ENCODE peak calls at places on chromosomes 7 and 10, in nine cellular contexts. One of them, this sample, is unnamed.

GRCh38 chr10:109126541-109126940 is 796.8 kb downstream of the XPNPEP1 start:
- DNase-seq in lower leg skin: no peak
- DNase-seq in right lobe of liver: no peak
- DNase-seq in K562: no peak
- DNase-seq in ovary: no peak
- DNase-seq in IMR-90: no peak
- DNase-seq in esophagus squamous epithelium: no peak
- DNase-seq in H54: no peak
- DNase-seq in esophagus muscularis mucosa: no peak
- DNase-seq in this sample: no peak

GRCh38 chr10:127149613-127150081 is 46.7 kb downstream of the INSYN2A start:
- DNase-seq in lower leg skin: no peak
- DNase-seq in IMR-90: peak
- DNase-seq in esophagus muscularis mucosa: no peak
- DNase-seq in ovary: no peak
- DNase-seq in esophagus squamous epithelium: no peak
- DNase-seq in H54: no peak
- DNase-seq in right lobe of liver: no peak
- DNase-seq in K562: no peak
- DNase-seq in this sample: no peak

GRCh38 chr7:42605800-42606199 is 306.1 kb downstream of the C7orf25 start:
- DNase-seq in esophagus squamous epithelium: no peak
- DNase-seq in H54: no peak
- DNase-seq in IMR-90: no peak
- DNase-seq in ovary: no peak
- DNase-seq in right lobe of liver: no peak
- DNase-seq in lower leg skin: no peak
- DNase-seq in esophagus muscularis mucosa: no peak
- DNase-seq in K562: no peak
- DNase-seq in this sample: no peak

GRCh38 chr7:112529486-112529885 is 48.7 kb downstream of the LSMEM1 start:
- DNase-seq in K562: no peak
- DNase-seq in lower leg skin: no peak
- DNase-seq in esophagus muscularis mucosa: no peak
- DNase-seq in esophagus squamous epithelium: no peak
- DNase-seq in IMR-90: no peak
- DNase-seq in right lobe of liver: no peak
- DNase-seq in ovary: no peak
- DNase-seq in H54: no peak
- DNase-seq in this sample: no peak

GRCh38 chr10:114413398-114413797 is 9.1 kb upstream of the AFAP1L2 start:
- DNase-seq in ovary: no peak
- DNase-seq in esophagus muscularis mucosa: no peak
- DNase-seq in esophagus squamous epithelium: no peak
- DNase-seq in K562: no peak
- DNase-seq in IMR-90: no peak
- DNase-seq in H54: peak
- DNase-seq in right lobe of liver: no peak
- DNase-seq in lower leg skin: peak
- DNase-seq in this sample: no peak

GRCh38 chr10:126670886-126671285 is 393 bp upstream of the C10orf90 start:
- DNase-seq in esophagus squamous epithelium: no peak
- DNase-seq in ovary: no peak
- DNase-seq in lower leg skin: no peak
- DNase-seq in K562: no peak
- DNase-seq in IMR-90: no peak
- DNase-seq in H54: no peak
- DNase-seq in right lobe of liver: no peak
- DNase-seq in esophagus muscularis mucosa: no peak
- DNase-seq in this sample: no peak

GRCh38 chr10:3874988-3875841 is 90.2 kb upstream of the KLF6 start:
- DNase-seq in right lobe of liver: no peak
- DNase-seq in K562: no peak
- DNase-seq in ovary: no peak
- DNase-seq in esophagus squamous epithelium: no peak
- DNase-seq in H54: no peak
- DNase-seq in lower leg skin: no peak
- DNase-seq in esophagus muscularis mucosa: no peak
- DNase-seq in IMR-90: no peak
- DNase-seq in this sample: no peak

GRCh38 chr7:31702354-31702753 is 15.3 kb downstream of the PPP1R17 start:
- DNase-seq in esophagus squamous epithelium: no peak
- DNase-seq in esophagus muscularis mucosa: no peak
- DNase-seq in K562: no peak
- DNase-seq in lower leg skin: no peak
- DNase-seq in right lobe of liver: no peak
- DNase-seq in H54: no peak
- DNase-seq in IMR-90: no peak
- DNase-seq in ovary: no peak
- DNase-seq in this sample: no peak

GRCh38 chr10:97278491-97278989 is 13.9 kb downstream of the ARHGAP19 start:
- DNase-seq in IMR-90: peak
- DNase-seq in K562: peak
- DNase-seq in ovary: no peak
- DNase-seq in esophagus squamous epithelium: no peak
- DNase-seq in right lobe of liver: no peak
- DNase-seq in esophagus muscularis mucosa: no peak
- DNase-seq in lower leg skin: no peak
- DNase-seq in H54: peak
- DNase-seq in this sample: peak

GRCh38 chr10:48587101-48587500 is 17.8 kb downstream of the ARHGAP22 start:
- DNase-seq in lower leg skin: peak
- DNase-seq in ovary: no peak
- DNase-seq in right lobe of liver: no peak
- DNase-seq in esophagus squamous epithelium: no peak
- DNase-seq in H54: no peak
- DNase-seq in esophagus muscularis mucosa: no peak
- DNase-seq in IMR-90: no peak
- DNase-seq in K562: no peak
- DNase-seq in this sample: no peak

GRCh38 chr7:55574062-55574717 is 1.9 kb upstream of the VOPP1 start:
- DNase-seq in ovary: no peak
- DNase-seq in H54: no peak
- DNase-seq in K562: no peak
- DNase-seq in esophagus muscularis mucosa: no peak
- DNase-seq in IMR-90: peak
- DNase-seq in esophagus squamous epithelium: no peak
- DNase-seq in right lobe of liver: no peak
- DNase-seq in lower leg skin: no peak
- DNase-seq in this sample: no peak

GRCh38 chr10:51092402-51092801 is 18.1 kb downstream of the PRKG1 start:
- DNase-seq in ovary: peak
- DNase-seq in esophagus muscularis mucosa: no peak
- DNase-seq in IMR-90: peak
- DNase-seq in K562: no peak
- DNase-seq in H54: no peak
- DNase-seq in lower leg skin: no peak
- DNase-seq in esophagus squamous epithelium: no peak
- DNase-seq in right lobe of liver: peak
- DNase-seq in this sample: no peak

GRCh38 chr10:6174201-6174874 is 28.4 kb upstream of the PFKFB3 start:
- DNase-seq in ovary: no peak
- DNase-seq in lower leg skin: no peak
- DNase-seq in right lobe of liver: peak
- DNase-seq in H54: no peak
- DNase-seq in esophagus muscularis mucosa: no peak
- DNase-seq in K562: no peak
- DNase-seq in IMR-90: no peak
- DNase-seq in esophagus squamous epithelium: no peak
- DNase-seq in this sample: no peak

GRCh38 chr7:45923290-45923689 is 2.2 kb upstream of the IGFBP3 start:
- DNase-seq in H54: no peak
- DNase-seq in lower leg skin: peak
- DNase-seq in K562: peak
- DNase-seq in esophagus muscularis mucosa: peak
- DNase-seq in esophagus squamous epithelium: no peak
- DNase-seq in right lobe of liver: peak
- DNase-seq in ovary: peak
- DNase-seq in IMR-90: peak
- DNase-seq in this sample: peak

GRCh38 chr10:32197423-32197822 is 141.2 kb upstream of the KIF5B start:
- DNase-seq in right lobe of liver: no peak
- DNase-seq in esophagus squamous epithelium: no peak
- DNase-seq in IMR-90: peak
- DNase-seq in K562: no peak
- DNase-seq in ovary: no peak
- DNase-seq in lower leg skin: no peak
- DNase-seq in H54: no peak
- DNase-seq in esophagus muscularis mucosa: no peak
- DNase-seq in this sample: no peak

GRCh38 chr7:157825325-157825724 is 488.5 kb downstream of the DNAJB6 start:
- DNase-seq in K562: no peak
- DNase-seq in H54: peak
- DNase-seq in lower leg skin: no peak
- DNase-seq in right lobe of liver: no peak
- DNase-seq in esophagus muscularis mucosa: no peak
- DNase-seq in IMR-90: no peak
- DNase-seq in ovary: no peak
- DNase-seq in esophagus squamous epithelium: no peak
- DNase-seq in this sample: no peak

GRCh38 chr10:102519246-102519805 is 15.6 kb downstream of the SUFU start:
- DNase-seq in lower leg skin: peak
- DNase-seq in H54: no peak
- DNase-seq in esophagus muscularis mucosa: no peak
- DNase-seq in ovary: no peak
- DNase-seq in right lobe of liver: no peak
- DNase-seq in esophagus squamous epithelium: no peak
- DNase-seq in K562: no peak
- DNase-seq in IMR-90: no peak
- DNase-seq in this sample: no peak

GRCh38 chr10:118952493-118953295 is 76.8 kb upstream of the NANOS1 start:
- DNase-seq in esophagus muscularis mucosa: peak
- DNase-seq in esophagus squamous epithelium: no peak
- DNase-seq in H54: no peak
- DNase-seq in lower leg skin: peak
- DNase-seq in IMR-90: no peak
- DNase-seq in ovary: no peak
- DNase-seq in K562: no peak
- DNase-seq in right lobe of liver: no peak
- DNase-seq in this sample: no peak

GRCh38 chr7:121504478-121504877 is 108.4 kb upstream of the FAM3C start:
- DNase-seq in K562: no peak
- DNase-seq in ovary: no peak
- DNase-seq in esophagus muscularis mucosa: no peak
- DNase-seq in H54: peak
- DNase-seq in esophagus squamous epithelium: no peak
- DNase-seq in right lobe of liver: no peak
- DNase-seq in lower leg skin: no peak
- DNase-seq in IMR-90: peak
- DNase-seq in this sample: no peak

GRCh38 chr7:12610899-12611298 is 40.4 kb downstream of the SCIN start:
- DNase-seq in K562: no peak
- DNase-seq in esophagus squamous epithelium: no peak
- DNase-seq in ovary: no peak
- DNase-seq in IMR-90: no peak
- DNase-seq in esophagus muscularis mucosa: no peak
- DNase-seq in H54: peak
- DNase-seq in lower leg skin: no peak
- DNase-seq in right lobe of liver: no peak
- DNase-seq in this sample: no peak

DNA sequence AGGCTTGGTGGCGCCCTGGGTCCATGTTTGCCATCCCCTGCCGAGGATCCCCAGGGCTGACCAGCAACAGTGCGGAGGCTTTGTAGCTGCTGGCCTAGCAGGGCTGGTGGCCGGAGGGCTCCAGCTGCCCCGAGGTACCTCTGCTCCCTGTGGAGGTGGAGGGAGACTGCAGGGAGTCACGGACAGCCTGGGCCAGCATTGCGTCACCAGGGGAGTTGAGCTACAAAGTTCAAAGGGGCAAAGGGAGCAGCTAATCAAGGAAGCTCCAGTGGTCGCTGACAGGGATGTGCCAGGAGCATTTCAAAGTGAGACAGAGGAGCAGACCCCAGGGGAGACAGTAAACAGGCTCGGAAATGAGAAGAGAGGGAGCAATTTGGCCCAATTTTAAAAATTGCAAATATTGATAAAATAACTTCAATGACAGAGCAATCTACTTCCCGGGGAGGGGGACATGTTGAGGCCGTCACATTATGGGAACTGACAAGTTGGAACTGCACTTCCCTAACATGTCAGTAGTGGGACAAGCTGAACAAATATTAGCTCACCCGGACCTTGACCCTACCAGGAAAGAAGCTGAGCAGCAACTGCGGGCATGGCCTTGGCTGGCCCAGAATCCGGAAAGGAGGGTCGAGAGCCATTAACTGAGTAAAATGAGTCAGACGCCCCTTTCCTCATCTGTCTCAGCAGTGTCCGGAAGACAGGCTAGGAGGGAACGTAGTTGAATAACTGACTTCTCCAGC is 39.4 kb downstream of the BTBD16 start:
- DNase-seq in lower leg skin: no peak
- DNase-seq in esophagus muscularis mucosa: peak
- DNase-seq in esophagus squamous epithelium: no peak
- DNase-seq in right lobe of liver: peak
- DNase-seq in ovary: no peak
- DNase-seq in H54: no peak
- DNase-seq in K562: no peak
- DNase-seq in IMR-90: no peak
- DNase-seq in this sample: no peak
- TF ChIP-seq POLR2A in lower leg skin: no peak
- TF ChIP-seq POLR2A in esophagus muscularis mucosa: no peak
- TF ChIP-seq POLR2A in esophagus squamous epithelium: no peak
- TF ChIP-seq POLR2A in right lobe of liver: peak
- TF ChIP-seq POLR2A in ovary: no peak
- TF ChIP-seq POLR2A in H54: no peak
- TF ChIP-seq POLR2A in K562: no peak
- TF ChIP-seq POLR2A in IMR-90: no peak
- TF ChIP-seq POLR2A in this sample: no peak

GRCh38 chr7:116953727-116954442 is 584 bp downstream of the ST7 start:
- DNase-seq in IMR-90: peak
- DNase-seq in lower leg skin: peak
- DNase-seq in right lobe of liver: peak
- DNase-seq in ovary: peak
- DNase-seq in esophagus muscularis mucosa: peak
- DNase-seq in esophagus squamous epithelium: no peak
- DNase-seq in H54: peak
- DNase-seq in K562: peak
- DNase-seq in this sample: peak
- TF ChIP-seq POLR2A in IMR-90: peak
- TF ChIP-seq POLR2A in lower leg skin: no peak
- TF ChIP-seq POLR2A in right lobe of liver: peak
- TF ChIP-seq POLR2A in ovary: peak
- TF ChIP-seq POLR2A in esophagus muscularis mucosa: no peak
- TF ChIP-seq POLR2A in esophagus squamous epithelium: no peak
- TF ChIP-seq POLR2A in H54: peak
- TF ChIP-seq POLR2A in K562: peak
- TF ChIP-seq POLR2A in this sample: peak

GRCh38 chr7:816300-816750 is 16.0 kb upstream of the SUN1 start:
- DNase-seq in ovary: peak
- DNase-seq in esophagus squamous epithelium: peak
- DNase-seq in right lobe of liver: peak
- DNase-seq in IMR-90: peak
- DNase-seq in esophagus muscularis mucosa: peak
- DNase-seq in K562: peak
- DNase-seq in lower leg skin: peak
- DNase-seq in H54: peak
- DNase-seq in this sample: peak
- TF ChIP-seq POLR2A in ovary: peak
- TF ChIP-seq POLR2A in esophagus squamous epithelium: no peak
- TF ChIP-seq POLR2A in right lobe of liver: peak
- TF ChIP-seq POLR2A in IMR-90: peak
- TF ChIP-seq POLR2A in esophagus muscularis mucosa: peak
- TF ChIP-seq POLR2A in K562: no peak
- TF ChIP-seq POLR2A in lower leg skin: no peak
- TF ChIP-seq POLR2A in H54: peak
- TF ChIP-seq POLR2A in this sample: no peak

GRCh38 chr7:100966542-100967291 is 2.6 kb upstream of the MUC12 start:
- DNase-seq in K562: no peak
- DNase-seq in esophagus squamous epithelium: no peak
- DNase-seq in H54: no peak
- DNase-seq in IMR-90: no peak
- DNase-seq in right lobe of liver: peak
- DNase-seq in ovary: no peak
- DNase-seq in lower leg skin: peak
- DNase-seq in esophagus muscularis mucosa: no peak
- DNase-seq in this sample: no peak
- TF ChIP-seq POLR2A in K562: no peak
- TF ChIP-seq POLR2A in esophagus squamous epithelium: no peak
- TF ChIP-seq POLR2A in H54: no peak
- TF ChIP-seq POLR2A in IMR-90: no peak
- TF ChIP-seq POLR2A in right lobe of liver: no peak
- TF ChIP-seq POLR2A in ovary: no peak
- TF ChIP-seq POLR2A in lower leg skin: no peak
- TF ChIP-seq POLR2A in esophagus muscularis mucosa: no peak
- TF ChIP-seq POLR2A in this sample: no peak

This sample was measured in erythroblast.